ENCODE peak calls at places on chromosomes 4 and X, in five cellular contexts. N, O, R, M and L are unnamed samples.

GRCh38 chr4:147104768-147105167 is 159.1 kb upstream of the TTC29 start:
- DNase-seq in O (no peak), N (no peak), M (no peak), R (no peak), L (no peak)

GRCh38 chrX:30283456-30284200 is 25.6 kb downstream of the NR0B1 start:
- DNase-seq in O (peak; percentile 91), R (no peak), N (peak; percentile 29), M (peak; percentile 93), L (peak; percentile 91)

GRCh38 chrX:132488092-132488749 is 617 bp downstream of the MBNL3 start:
- DNase-seq in N (no peak), O (peak; percentile 41), R (peak; percentile 74), M (peak; percentile 10), L (peak; percentile 19)

GRCh38 chr4:84286048-84286447 is 213.0 kb downstream of the NKX6-1 start:
- DNase-seq in O (no peak), N (no peak), M (no peak), R (no peak), L (no peak)

GRCh38 chr4:129545599-129546278 is 449.8 kb downstream of the C4orf33 start:
- DNase-seq in R (no peak), N (no peak), M (no peak), O (peak; percentile 5), L (peak; percentile 43)

GRCh38 chrX:41733939-41734338 is 10.0 kb downstream of the GPR82 start:
- DNase-seq in N (no peak), M (no peak), O (no peak), R (peak; percentile 80), L (no peak)

GRCh38 chr4:57193996-57194675 is 84.0 kb upstream of the IGFBP7 start:
- DNase-seq in N (no peak), R (no peak), O (no peak), M (no peak), L (no peak)

GRCh38 chr4:144356941-144357381 is 216.4 kb upstream of the GYPA start:
- DNase-seq in O (no peak), N (no peak), R (no peak), M (no peak), L (no peak)

GRCh38 chrX:96615448-96615847 is 69.2 kb upstream of the DIAPH2 start:
- DNase-seq in M (no peak), O (no peak), N (no peak), R (no peak), L (no peak)

DNA sequence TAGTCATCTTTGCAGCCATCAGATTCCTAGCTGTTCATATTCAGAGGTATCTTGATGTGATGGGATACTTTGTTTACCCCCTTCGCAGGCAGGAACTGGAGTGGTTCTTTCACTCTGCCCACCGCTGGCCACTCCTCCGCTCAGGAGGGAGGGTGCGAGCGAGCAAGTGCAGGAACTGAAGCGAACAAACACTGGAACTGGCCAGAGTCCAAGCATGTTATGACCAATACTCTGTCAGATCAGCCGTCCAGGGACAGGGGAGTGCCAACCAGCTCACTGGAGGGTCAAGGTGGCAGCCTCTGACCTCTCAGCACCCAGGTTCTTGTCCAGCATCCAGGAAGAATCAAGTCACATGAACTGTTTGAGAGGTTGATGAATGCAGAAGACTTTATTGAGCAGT is 18.0 kb upstream of the MANBA start:
- DNase-seq in O (no peak), M (no peak), N (no peak), R (no peak), L (no peak)
- H2AFZ ChIP-seq in O (no peak overlapping the region), M (no peak overlapping the region), N (no peak overlapping the region), R (no peak overlapping the region), L (peak overlapping the region; percentile 49)

GRCh38 chr4:55050418-55050950 is 74.9 kb downstream of the KDR start:
- DNase-seq in R (no peak), N (no peak), M (no peak), O (no peak), L (no peak)
- H3K4me3 ChIP-seq in R (no peak overlapping the region), N (no peak overlapping the region), M (no peak overlapping the region), O (no peak overlapping the region), L (no peak overlapping the region)

GRCh38 chr4:121784975-121785374 is 16.1 kb upstream of the EXOSC9 start:
- DNase-seq in O (peak; percentile 77), N (peak; percentile 60), M (peak; percentile 97), R (no peak), L (peak; percentile 89)
- H2AFZ ChIP-seq in O (peak overlapping the region; percentile 18), N (no peak overlapping the region), M (peak overlapping the region; percentile 80), R (no peak overlapping the region), L (no peak overlapping the region)

DNA sequence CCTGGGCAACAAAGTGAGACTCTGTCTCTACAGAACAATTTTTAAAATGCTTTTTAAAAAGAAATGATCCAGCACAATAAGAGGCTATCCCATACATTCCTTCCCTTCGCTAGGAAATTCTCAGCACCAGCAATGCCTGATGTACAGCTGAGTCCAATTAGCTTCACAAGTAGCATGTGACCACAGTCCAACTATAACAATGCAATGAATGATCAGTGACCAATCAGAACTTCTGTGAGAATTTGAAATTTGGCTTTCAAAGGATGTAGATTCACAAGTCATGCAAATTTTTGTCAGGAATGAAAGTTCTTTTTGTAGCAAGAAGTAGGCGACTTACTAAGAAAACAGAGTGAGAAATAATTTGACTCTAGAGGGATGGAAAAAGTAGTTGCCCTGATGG is 278.5 kb upstream of the UGT8 start:
- DNase-seq in N (no peak), R (no peak), O (no peak), M (no peak), L (no peak)
- H3K4me3 ChIP-seq in N (no peak overlapping the region), R (no peak overlapping the region), O (no peak overlapping the region), M (no peak overlapping the region), L (no peak overlapping the region)

DNA sequence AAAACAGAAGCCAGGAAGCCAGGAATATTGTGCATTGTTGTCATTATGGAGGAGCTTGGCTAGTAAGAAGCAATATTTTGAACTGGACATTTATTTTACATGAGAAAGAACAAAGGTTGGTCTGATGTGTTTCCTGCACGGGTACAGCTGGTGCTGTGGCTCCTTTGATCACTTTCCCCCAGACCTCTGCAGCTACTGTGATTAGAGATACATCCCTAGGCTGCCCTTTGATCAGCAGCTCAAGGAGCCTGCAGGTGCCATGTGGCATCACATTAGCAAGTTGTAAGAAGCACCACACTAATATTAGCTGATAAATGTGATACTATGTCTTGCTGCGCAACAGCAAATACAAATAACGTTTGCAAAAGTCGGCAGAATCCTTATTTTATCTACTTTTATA is 2.5 kb downstream of the PDGFC start:
- DNase-seq in R (no peak), M (no peak), O (no peak), N (no peak), L (no peak)
- H2AFZ ChIP-seq in R (no peak overlapping the region), M (no peak overlapping the region), O (no peak overlapping the region), N (no peak overlapping the region), L (no peak overlapping the region)

GRCh38 chrX:108131471-108131870 is 39.9 kb downstream of the ATG4A start:
- DNase-seq in M (peak; percentile 42), R (no peak), N (peak; percentile 3), O (peak; percentile 57), L (peak; percentile 79)
- H3K4me3 ChIP-seq in M (no peak overlapping the region), R (no peak overlapping the region), N (no peak overlapping the region), O (no peak overlapping the region), L (no peak overlapping the region)